ENCODE peak calls at places on chromosomes 2 and 18, in seven cellular contexts. J is stomach, I is H9, N is neuronal stem cell, O is colonic mucosa, F is adrenal gland, M is endothelial cell of umbilical vein. T is an unnamed sample.

GRCh38 chr2:120874401-120874821 is 138.7 kb downstream of the GLI2 start:
- DNase-seq in O (no peak), J (no peak), I (no peak), N (no peak), M (no peak), F (no peak), T (no peak)

GRCh38 chr18:9898792-9899549 is 13.2 kb downstream of the TXNDC2 start:
- DNase-seq in N (no peak), O (no peak), J (no peak), I (no peak), F (no peak), M (peak; percentile 15), T (no peak)

GRCh38 chr2:12787891-12788783 is 71.4 kb downstream of the TRIB2 start:
- DNase-seq in M (peak; percentile 96), J (no peak), N (no peak), F (no peak), I (no peak), O (no peak), T (no peak)

GRCh38 chr2:240835528-240835927 is 15.5 kb upstream of the KIF1A start:
- DNase-seq in J (no peak), F (no peak), M (no peak), O (no peak), N (no peak), I (no peak), T (no peak)

GRCh38 chr2:182033449-182033848 is 47.8 kb downstream of the PPP1R1C start:
- DNase-seq in I (no peak), J (no peak), F (no peak), M (no peak), N (no peak), O (no peak), T (no peak)

GRCh38 chr2:191404568-191404991 is 159.4 kb downstream of the MYO1B start:
- DNase-seq in I (no peak), N (no peak), O (no peak), M (no peak), F (no peak), J (no peak), T (no peak)

GRCh38 chr2:64143154-64144056 is 815 bp downstream of the PELI1 start:
- DNase-seq in J (no peak), O (no peak), M (peak; percentile 66), F (peak; percentile 44), N (peak; percentile 62), I (peak; percentile 43), T (peak; percentile 7)

GRCh38 chr2:120018549-120018948 is 5.7 kb downstream of the EPB41L5 start:
- DNase-seq in N (no peak), M (no peak), F (no peak), I (no peak), J (no peak), O (no peak), T (no peak)

GRCh38 chr2:156890498-156891148 is 366.9 kb upstream of the GALNT5 start:
- DNase-seq in M (no peak), N (no peak), F (no peak), I (no peak), O (no peak), J (no peak), T (no peak)

GRCh38 chr2:105085525-105085924 is 47.7 kb downstream of the MRPS9 start:
- DNase-seq in O (no peak), M (no peak), F (no peak), N (no peak), I (no peak), J (no peak), T (no peak)

GRCh38 chr2:159136405-159136804 is 150.1 kb downstream of the WDSUB1 start:
- DNase-seq in F (no peak), N (no peak), O (no peak), J (no peak), M (no peak), I (no peak), T (no peak)

GRCh38 chr2:151024696-151025095 is 237.0 kb downstream of the RBM43 start:
- DNase-seq in M (no peak), O (no peak), F (no peak), I (no peak), N (no peak), J (no peak), T (no peak)

GRCh38 chr2:46294185-46294836 is 2.9 kb upstream of the EPAS1 start:
- DNase-seq in O (peak; percentile 53), I (peak; percentile 59), F (no peak), N (no peak), J (no peak), M (peak; percentile 44), T (no peak)

GRCh38 chr2:83196225-83196624 is 1262.9 kb downstream of the SUCLG1 start:
- DNase-seq in F (no peak), M (peak; percentile 62), I (no peak), O (no peak), J (no peak), N (no peak), T (no peak)

GRCh38 chr2:231391981-231392380 is 3.5 kb upstream of the B3GNT7 start:
- DNase-seq in M (no peak), F (no peak), N (no peak), O (no peak), I (no peak), J (no peak), T (no peak)

GRCh38 chr18:11366410-11366809 is 217.0 kb upstream of the PIEZO2 start:
- DNase-seq in M (no peak), O (no peak), J (no peak), I (no peak), F (no peak), N (no peak), T (no peak)

GRCh38 chr18:11095211-11095610 is 54.2 kb downstream of the PIEZO2 start:
- DNase-seq in M (no peak), N (no peak), I (no peak), F (no peak), J (no peak), O (no peak), T (no peak)

GRCh38 chr2:174771631-174772491 is 7.6 kb upstream of the CHRNA1 start:
- DNase-seq in M (peak; percentile 71), O (peak; percentile 61), F (peak; percentile 79), N (peak; percentile 75), I (peak; percentile 93), J (peak; percentile 69), T (no peak)
- H3K27ac ChIP-seq in M (no peak overlapping the region), O (no peak overlapping the region), F (peak overlapping the region; percentile 1), N (peak overlapping the region; percentile 73), I (peak overlapping the region; percentile 93), J (peak overlapping the region; percentile 45), T (no peak overlapping the region)

GRCh38 chr2:217911283-217911965 is 91.4 kb downstream of the TNS1 start:
- DNase-seq in N (no peak), M (no peak), F (no peak), I (no peak), O (no peak), J (no peak), T (no peak)
- H3K4me1 ChIP-seq in N (peaks cover 8% of the 10 kb centered on the region), M (peaks cover 12% of the 10 kb centered on the region), F (peaks cover 76% of the 10 kb centered on the region), I (peaks cover 2% of the 10 kb centered on the region), O (no peaks in the 10 kb centered on the region), J (peaks cover 82% of the 10 kb centered on the region), T (no peaks in the 10 kb centered on the region)

DNA sequence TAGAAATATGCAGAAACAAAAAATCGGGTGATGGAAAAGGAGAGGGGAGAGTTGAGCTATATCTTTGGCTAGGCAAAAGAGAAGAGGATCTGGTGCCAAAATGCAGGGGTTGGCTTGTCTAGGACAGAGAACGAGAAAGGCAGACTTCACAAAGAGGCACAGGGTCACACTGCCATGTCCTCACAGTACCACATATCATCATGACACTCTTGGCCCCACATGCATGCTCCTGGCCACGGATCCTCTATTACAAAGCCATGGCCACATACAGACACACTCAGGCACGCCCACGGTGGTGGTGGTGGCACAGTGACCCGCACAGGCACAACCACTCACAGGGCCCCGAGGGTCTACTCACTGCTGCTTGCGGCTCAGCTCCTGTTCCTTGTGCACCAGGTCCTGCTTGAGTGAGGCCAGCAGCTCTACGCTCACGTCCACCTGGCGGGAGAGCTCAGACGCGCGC is 15.9 kb downstream of the FBXO41 start:
- DNase-seq in J (no peak), I (no peak), O (peak; percentile 26), N (no peak), F (no peak), M (no peak), T (no peak)
- H3K27me3 ChIP-seq in J (peaks cover 12% of the 10 kb centered on the region), I (no peaks in the 10 kb centered on the region), O (no peaks in the 10 kb centered on the region), N (peaks cover 29% of the 10 kb centered on the region), F (peaks cover 14% of the 10 kb centered on the region), M (peaks cover 48% of the 10 kb centered on the region), T (no peaks in the 10 kb centered on the region)

GRCh38 chr2:187575081-187576067 is 21.1 kb upstream of the TFPI start:
- DNase-seq in F (no peak), M (peak; percentile 90), O (no peak), N (no peak), J (no peak), I (no peak), T (no peak)
- H3K27ac ChIP-seq in F (no peak overlapping the region), M (peak overlapping the region; percentile 57), O (no peak overlapping the region), N (peak overlapping the region; percentile 39), J (no peak overlapping the region), I (no peak overlapping the region), T (no peak overlapping the region)

GRCh38 chr2:55618649-55619055 is 1.2 kb upstream of the PPP4R3B start:
- DNase-seq in N (peak; percentile 37), J (peak; percentile 51), M (peak; percentile 78), O (peak; percentile 71), F (peak; percentile 52), I (peak; percentile 43), T (peak; percentile 20)

GRCh38 chr2:55616509-55617159 is 788 bp downstream of the PPP4R3B start:
- DNase-seq in I (no peak), O (peak; percentile 33), J (no peak), M (peak; percentile 71), F (peak; percentile 46), N (peak; percentile 15), T (peak; percentile 31)

GRCh38 chr2:55620123-55620779 is 2.8 kb upstream of the PPP4R3B start:
- DNase-seq in O (no peak), I (peak; percentile 48), N (no peak), F (no peak), J (no peak), M (no peak), T (no peak)

GRCh38 chr2:55617160-55618024 is at the start of gene PPP4R3B:
- DNase-seq in J (peak; percentile 99), I (peak; percentile 100), F (peak; percentile 100), O (peak; percentile 99), N (peak; percentile 98), M (peak; percentile 100), T (peak; percentile 99)

GRCh38 chr2:55618025-55618648 is 715 bp upstream of the PPP4R3B start:
- DNase-seq in M (no peak), O (no peak), N (peak; percentile 15), I (no peak), J (no peak), F (no peak), T (peak; percentile 5)
- H3K4me1 ChIP-seq in M (peaks cover 24% of the 10 kb centered on the region), O (peaks cover 10% of the 10 kb centered on the region), N (peaks cover 4% of the 10 kb centered on the region), I (no peaks in the 10 kb centered on the region), J (peaks cover 36% of the 10 kb centered on the region), F (peaks cover 12% of the 10 kb centered on the region), T (peaks cover 23% of the 10 kb centered on the region)

GRCh38 chr18:57447154-57447621 is 12.0 kb downstream of the ONECUT2 start:
- DNase-seq in M (peak; percentile 40), J (no peak), I (peak; percentile 84), N (peak; percentile 85), O (no peak), F (no peak), T (no peak)
- H3K27me3 ChIP-seq in M (peaks cover 31% of the 10 kb centered on the region), J (peaks cover 10% of the 10 kb centered on the region), I (peaks cover 21% of the 10 kb centered on the region), N (peaks cover 15% of the 10 kb centered on the region), O (peaks cover 14% of the 10 kb centered on the region), F (peaks cover 12% of the 10 kb centered on the region), T (peaks cover 10% of the 10 kb centered on the region)

DNA sequence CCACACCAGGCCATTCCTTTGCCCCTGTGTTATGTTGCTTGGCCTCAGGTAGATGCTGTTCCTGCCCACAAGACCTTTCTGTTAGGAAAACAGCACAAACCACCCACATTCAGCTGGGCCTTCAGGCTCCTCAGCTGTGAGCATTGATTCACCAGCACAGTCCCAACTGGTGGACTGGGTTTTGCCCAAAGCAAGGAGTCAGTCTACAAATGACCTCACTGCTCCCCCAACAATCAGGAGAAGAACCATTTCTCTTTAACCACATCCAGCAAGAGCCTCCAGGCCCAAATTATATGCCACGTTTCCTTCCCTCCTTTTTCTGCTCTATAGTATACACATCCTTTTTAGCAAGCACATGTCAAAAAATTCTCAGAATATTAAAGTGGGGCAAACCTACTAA is 5.2 kb downstream of the TMEM163 start:
- DNase-seq in M (no peak), I (no peak), N (no peak), J (no peak), F (no peak), O (no peak), T (no peak)
- H3K27ac ChIP-seq in M (no peak overlapping the region), I (no peak overlapping the region), N (no peak overlapping the region), J (no peak overlapping the region), F (no peak overlapping the region), O (no peak overlapping the region), T (no peak overlapping the region)

T was measured in effector memory CD4-positive, alpha-beta T cell.